ENCODE peak calls at places on chromosomes 2 and 18, in eight cellular contexts. One of them, this sample, is unnamed.

GRCh38 chr18:72223733-72224132 is 320.4 kb downstream of the CBLN2 start:
- DNase-seq in GM23248: no peak
- DNase-seq in CD4-positive, alpha-beta T cell: no peak
- DNase-seq in left ventricle myocardium inferior: no peak
- DNase-seq in lung microvascular endothelial cell: no peak
- DNase-seq in fibroblast of lung: no peak
- DNase-seq in choroid plexus epithelial cell: no peak
- DNase-seq in NCI-H526: no peak
- DNase-seq in this sample: no peak

GRCh38 chr2:181978351-181979150 is 7.1 kb upstream of the PPP1R1C start:
- DNase-seq in choroid plexus epithelial cell: peak
- DNase-seq in GM23248: peak
- DNase-seq in left ventricle myocardium inferior: no peak
- DNase-seq in fibroblast of lung: no peak
- DNase-seq in lung microvascular endothelial cell: peak
- DNase-seq in NCI-H526: no peak
- DNase-seq in CD4-positive, alpha-beta T cell: no peak
- DNase-seq in this sample: no peak

GRCh38 chr18:574456-575228 is 5.5 kb upstream of the CETN1 start:
- DNase-seq in NCI-H526: no peak
- DNase-seq in lung microvascular endothelial cell: no peak
- DNase-seq in choroid plexus epithelial cell: no peak
- DNase-seq in left ventricle myocardium inferior: no peak
- DNase-seq in CD4-positive, alpha-beta T cell: no peak
- DNase-seq in GM23248: no peak
- DNase-seq in fibroblast of lung: no peak
- DNase-seq in this sample: no peak

GRCh38 chr18:58045265-58046086 is 1.4 kb downstream of the NEDD4L start:
- DNase-seq in GM23248: peak
- DNase-seq in CD4-positive, alpha-beta T cell: peak
- DNase-seq in fibroblast of lung: no peak
- DNase-seq in NCI-H526: peak
- DNase-seq in choroid plexus epithelial cell: peak
- DNase-seq in left ventricle myocardium inferior: no peak
- DNase-seq in lung microvascular endothelial cell: peak
- DNase-seq in this sample: no peak

GRCh38 chr2:44686561-44686960 is 254.9 kb upstream of the SIX3 start:
- DNase-seq in lung microvascular endothelial cell: peak
- DNase-seq in NCI-H526: no peak
- DNase-seq in fibroblast of lung: peak
- DNase-seq in choroid plexus epithelial cell: peak
- DNase-seq in GM23248: peak
- DNase-seq in CD4-positive, alpha-beta T cell: no peak
- DNase-seq in left ventricle myocardium inferior: no peak
- DNase-seq in this sample: no peak

GRCh38 chr2:208373460-208374089 is 33.0 kb upstream of the PTH2R start:
- DNase-seq in CD4-positive, alpha-beta T cell: no peak
- DNase-seq in GM23248: peak
- DNase-seq in NCI-H526: no peak
- DNase-seq in fibroblast of lung: peak
- DNase-seq in left ventricle myocardium inferior: no peak
- DNase-seq in choroid plexus epithelial cell: peak
- DNase-seq in lung microvascular endothelial cell: peak
- DNase-seq in this sample: no peak

GRCh38 chr2:136281281-136282117 is 163.6 kb upstream of the CXCR4 start:
- DNase-seq in left ventricle myocardium inferior: no peak
- DNase-seq in fibroblast of lung: no peak
- DNase-seq in lung microvascular endothelial cell: no peak
- DNase-seq in GM23248: no peak
- DNase-seq in CD4-positive, alpha-beta T cell: peak
- DNase-seq in choroid plexus epithelial cell: no peak
- DNase-seq in NCI-H526: no peak
- DNase-seq in this sample: no peak

GRCh38 chr2:226758886-226759660 is 40.5 kb downstream of the IRS1 start:
- DNase-seq in GM23248: peak
- DNase-seq in NCI-H526: no peak
- DNase-seq in choroid plexus epithelial cell: peak
- DNase-seq in lung microvascular endothelial cell: no peak
- DNase-seq in CD4-positive, alpha-beta T cell: no peak
- DNase-seq in left ventricle myocardium inferior: no peak
- DNase-seq in fibroblast of lung: peak
- DNase-seq in this sample: no peak